ENCODE peak calls at places on chromosomes 1 and 21, in eight cellular contexts. R, T, Z, G, P, C, M and E are unnamed samples.

GRCh38 chr1:197618065-197618464 is 157.2 kb downstream of the DENND1B start:
- DNase-seq in R (no peak), T (no peak), Z (no peak), G (no peak), P (peak), C (no peak), M (no peak), E (no peak)

GRCh38 chr1:76950306-76950705 is 83.0 kb downstream of the ST6GALNAC5 start:
- DNase-seq in R (no peak), T (no peak), Z (no peak), G (no peak), P (no peak), C (no peak), M (no peak), E (no peak)

GRCh38 chr1:231781887-231782286 is 155.3 kb downstream of the DISC1 start:
- DNase-seq in R (no peak), T (no peak), Z (no peak), G (no peak), P (peak), C (peak), M (no peak), E (no peak)

GRCh38 chr21:17513214-17514123 is 626 bp downstream of the CXADR start:
- DNase-seq in R (no peak), T (peak), Z (peak), G (peak), P (peak), C (no peak), M (no peak), E (no peak)

GRCh38 chr1:89068291-89068690 is 3.3 kb upstream of the GBP1 start:
- DNase-seq in R (no peak), T (no peak), Z (peak), G (no peak), P (no peak), C (no peak), M (no peak), E (no peak)

GRCh38 chr1:30710407-30710806 is 13.0 kb downstream of the MATN1 start:
- DNase-seq in R (no peak), T (no peak), Z (no peak), G (no peak), P (no peak), C (no peak), M (no peak), E (no peak)

GRCh38 chr1:199087081-199087614 is 448.3 kb downstream of the PTPRC start:
- DNase-seq in R (no peak), T (no peak), Z (no peak), G (no peak), P (no peak), C (no peak), M (no peak), E (no peak)

GRCh38 chr1:245092638-245092976 is 62.2 kb upstream of the KIF26B start:
- DNase-seq in R (no peak), T (no peak), Z (no peak), G (no peak), P (peak), C (no peak), M (no peak), E (no peak)

GRCh38 chr1:79847715-79848114 is 841.2 kb upstream of the ADGRL4 start:
- DNase-seq in R (no peak), T (no peak), Z (no peak), G (no peak), P (no peak), C (no peak), M (no peak), E (no peak)

GRCh38 chr1:151254217-151255213 is at the start of gene PSMD4:
- DNase-seq in R (peak), T (peak), Z (peak), G (peak), P (peak), C (peak), M (peak), E (peak)

GRCh38 chr1:204483791-204484190 is 10.8 kb downstream of the PIK3C2B start:
- DNase-seq in R (no peak), T (no peak), Z (no peak), G (no peak), P (no peak), C (no peak), M (no peak), E (no peak)

GRCh38 chr1:221263831-221264767 is 384.9 kb downstream of the HLX start:
- DNase-seq in R (peak), T (peak), Z (peak), G (peak), P (peak), C (peak), M (peak), E (no peak)

GRCh38 chr1:9891207-9891606 is 18.9 kb downstream of the CTNNBIP1 start:
- DNase-seq in R (no peak), T (no peak), Z (no peak), G (no peak), P (peak), C (no peak), M (no peak), E (no peak)

GRCh38 chr1:155183775-155184221 is 10.1 kb downstream of the TRIM46 start:
- DNase-seq in R (no peak), T (no peak), Z (no peak), G (no peak), P (no peak), C (no peak), M (no peak), E (no peak)

GRCh38 chr1:1085911-1086841 is 12.1 kb upstream of the RNF223 start:
- DNase-seq in R (no peak), T (no peak), Z (no peak), G (no peak), P (no peak), C (no peak), M (no peak), E (no peak)

GRCh38 chr1:243718893-243719292 is 131.2 kb downstream of the AKT3 start:
- DNase-seq in R (peak), T (no peak), Z (no peak), G (no peak), P (peak), C (no peak), M (no peak), E (no peak)

GRCh38 chr1:202656057-202656456 is 54.2 kb downstream of the SYT2 start:
- DNase-seq in R (peak), T (no peak), Z (peak), G (no peak), P (no peak), C (no peak), M (no peak), E (no peak)

GRCh38 chr1:116988908-116989307 is 12.7 kb upstream of the CD101 start:
- DNase-seq in R (no peak), T (no peak), Z (no peak), G (no peak), P (no peak), C (no peak), M (no peak), E (no peak)

GRCh38 chr1:21904725-21905520 is 32.2 kb downstream of the HSPG2 start:
- DNase-seq in R (no peak), T (no peak), Z (peak), G (no peak), P (peak), C (peak), M (no peak), E (no peak)

GRCh38 chr1:230153655-230154296 is 86.7 kb downstream of the GALNT2 start:
- DNase-seq in R (no peak), T (no peak), Z (no peak), G (no peak), P (no peak), C (no peak), M (no peak), E (no peak)

GRCh38 chr1:57142999-57143398 is 177.2 kb upstream of the C8B start:
- DNase-seq in R (no peak), T (no peak), Z (no peak), G (no peak), P (no peak), C (no peak), M (no peak), E (no peak)

GRCh38 chr1:63721531-63722189 is 52.2 kb upstream of the ROR1 start:
- DNase-seq in R (no peak), T (no peak), Z (no peak), G (no peak), P (no peak), C (no peak), M (no peak), E (no peak)

GRCh38 chr1:54335396-54336056 is 70.7 kb downstream of the SSBP3 start:
- DNase-seq in R (no peak), T (no peak), Z (no peak), G (no peak), P (peak), C (peak), M (no peak), E (no peak)

GRCh38 chr1:1470626-1471388 is 758 bp upstream of the ATAD3B start:
- DNase-seq in R (no peak), T (no peak), Z (no peak), G (no peak), P (no peak), C (no peak), M (no peak), E (no peak)

GRCh38 chr1:78339490-78339889 is 151.3 kb upstream of the PTGFR start:
- DNase-seq in R (peak), T (no peak), Z (no peak), G (no peak), P (peak), C (no peak), M (no peak), E (no peak)

GRCh38 chr21:25457946-25458345 is 149.3 kb downstream of the MRPL39 start:
- DNase-seq in R (no peak), T (no peak), Z (no peak), G (no peak), P (no peak), C (no peak), M (no peak), E (no peak)

GRCh38 chr1:31712041-31712440 is 8.2 kb upstream of the COL16A1 start:
- DNase-seq in R (no peak), T (no peak), Z (no peak), G (no peak), P (no peak), C (no peak), M (no peak), E (no peak)

GRCh38 chr1:198359024-198359653 is 181.3 kb downstream of the ATP6V1G3 start:
- DNase-seq in R (peak), T (no peak), Z (no peak), G (no peak), P (peak), C (no peak), M (no peak), E (no peak)

GRCh38 chr1:16145030-16145987 is 10.6 kb downstream of the EPHA2 start:
- DNase-seq in R (peak), T (no peak), Z (peak), G (no peak), P (peak), C (peak), M (no peak), E (no peak)

GRCh38 chr1:165577707-165578106 is 33.9 kb downstream of the LRRC52 start:
- DNase-seq in R (no peak), T (no peak), Z (no peak), G (no peak), P (no peak), C (no peak), M (no peak), E (no peak)

GRCh38 chr1:45111239-45111638 is 95.2 kb downstream of the ZSWIM5 start:
- DNase-seq in R (no peak), T (no peak), Z (no peak), G (no peak), P (no peak), C (no peak), M (no peak), E (no peak)

GRCh38 chr1:5944848-5945167 is 47.4 kb downstream of the NPHP4 start:
- DNase-seq in R (no peak), T (no peak), Z (no peak), G (no peak), P (no peak), C (no peak), M (no peak), E (no peak)

GRCh38 chr1:245859510-245860114 is 647.5 kb downstream of the SMYD3 start:
- DNase-seq in R (no peak), T (no peak), Z (no peak), G (no peak), P (peak), C (no peak), M (no peak), E (no peak)

GRCh38 chr1:109770331-109771095 is 6.8 kb upstream of the EPS8L3 start:
- DNase-seq in R (no peak), T (no peak), Z (no peak), G (peak), P (no peak), C (peak), M (no peak), E (no peak)

GRCh38 chr1:21630571-21631338 is 38.4 kb downstream of the RAP1GAP start:
- DNase-seq in R (no peak), T (no peak), Z (no peak), G (no peak), P (no peak), C (no peak), M (no peak), E (no peak)